ENCODE peak calls at places on chromosomes 12 and 14, in nine cellular contexts. U is neural progenitor cell, Q is lower lobe of right lung, B is WTC11, Y is fibroblast of mammary gland, G is HFFc6, X is glutamatergic neuron, M is AG04450, L is fibroblast of the aortic adventitia. P is an unnamed sample.

GRCh38 chr12:2451497-2451896 is 343.3 kb upstream of the FKBP4 start:
- DNase-seq in U (no peak), Y (no peak), B (no peak), G (no peak), Q (no peak), X (no peak), M (no peak), L (no peak), P (no peak)

GRCh38 chr14:33848706-33849454 is 102.0 kb downstream of the EGLN3 start:
- DNase-seq in G (peak; percentile 48), M (no peak), B (peak; percentile 90), U (peak; percentile 94), X (peak; percentile 82), Y (peak; percentile 57), Q (no peak), L (peak; percentile 37), P (no peak)

GRCh38 chr14:41062826-41063225 is 543.9 kb upstream of the LRFN5 start:
- DNase-seq in B (no peak), L (no peak), Y (peak; percentile 21), Q (no peak), X (no peak), M (no peak), U (no peak), G (no peak), P (no peak)

GRCh38 chr12:53785161-53785560 is 33.4 kb upstream of the CISTR start:
- DNase-seq in Q (no peak), L (no peak), G (no peak), Y (no peak), U (no peak), X (no peak), M (no peak), B (no peak), P (no peak)

GRCh38 chr14:72261068-72261467 is 328.8 kb downstream of the RGS6 start:
- DNase-seq in L (no peak), Y (no peak), B (no peak), M (no peak), Q (no peak), G (no peak), X (no peak), U (no peak), P (no peak)

GRCh38 chr12:65534105-65534841 is 255.8 kb downstream of the MSRB3 start:
- DNase-seq in X (no peak), B (no peak), L (no peak), U (no peak), G (no peak), Q (no peak), Y (no peak), M (no peak), P (no peak)

GRCh38 chr12:70719672-70720420 is 82.6 kb upstream of the PTPRB start:
- DNase-seq in M (no peak), L (peak; percentile 54), Y (peak; percentile 31), Q (peak; percentile 50), B (peak; percentile 67), X (peak; percentile 73), U (peak; percentile 80), G (peak; percentile 20), P (peak; percentile 21)

GRCh38 chr14:103302966-103303365 is 31.1 kb upstream of the EIF5 start:
- DNase-seq in Q (no peak), M (no peak), U (no peak), Y (no peak), G (no peak), B (no peak), L (peak; percentile 71), X (no peak), P (no peak)

GRCh38 chr12:28955491-28955890 is 193.6 kb upstream of the FAR2 start:
- DNase-seq in B (no peak), Y (peak; percentile 83), G (no peak), X (no peak), L (peak; percentile 59), U (no peak), M (no peak), Q (no peak), P (no peak)

GRCh38 chr14:59020382-59020781 is 168.1 kb upstream of the DAAM1 start:
- DNase-seq in U (peak; percentile 27), Q (no peak), M (no peak), G (peak; percentile 41), Y (peak; percentile 49), X (peak; percentile 20), L (peak; percentile 52), B (no peak), P (no peak)

GRCh38 chr12:18224745-18225144 is 36.6 kb upstream of the PIK3C2G start:
- DNase-seq in Y (peak; percentile 57), L (peak; percentile 76), M (no peak), X (no peak), B (no peak), Q (no peak), G (peak; percentile 3), U (peak; percentile 62), P (peak; percentile 12)

GRCh38 chr12:57810450-57810849 is 8.1 kb downstream of the AVIL start:
- DNase-seq in Q (no peak), X (no peak), Y (peak; percentile 77), B (no peak), M (no peak), G (peak; percentile 48), U (no peak), L (peak; percentile 87), P (no peak)

GRCh38 chr12:87953257-87953860 is 75.8 kb downstream of the C12orf50 start:
- DNase-seq in B (no peak), X (no peak), L (peak; percentile 78), U (peak; percentile 56), G (peak; percentile 33), Q (no peak), M (peak; percentile 36), Y (peak; percentile 60), P (peak; percentile 26)

GRCh38 chr12:68263366-68263765 is 10.0 kb upstream of the IL22 start:
- DNase-seq in L (peak; percentile 85), U (no peak), B (no peak), M (no peak), Y (no peak), Q (no peak), X (no peak), G (no peak), P (no peak)

GRCh38 chr12:12559699-12560296 is 2.9 kb downstream of the DUSP16 start:
- DNase-seq in X (no peak), M (no peak), B (no peak), Q (no peak), U (no peak), L (no peak), Y (no peak), G (no peak), P (no peak)

GRCh38 chr14:99408286-99408970 is 72.2 kb downstream of the SETD3 start:
- DNase-seq in G (no peak), L (no peak), Q (no peak), X (no peak), B (no peak), U (no peak), M (no peak), Y (no peak), P (no peak)

GRCh38 chr14:35213869-35214387 is 78.3 kb upstream of the PSMA6 start:
- DNase-seq in Y (peak; percentile 65), B (no peak), G (peak; percentile 11), U (no peak), M (no peak), L (peak; percentile 49), Q (no peak), X (no peak), P (no peak)

GRCh38 chr12:116882742-116883141 is 1.5 kb upstream of the HRK start:
- DNase-seq in L (peak; percentile 64), U (peak; percentile 49), Y (peak; percentile 52), G (peak; percentile 48), Q (no peak), M (no peak), B (no peak), X (no peak), P (peak; percentile 44)
- TF ChIP-seq CTCF in L (peak; percentile 37), U (peak; percentile 43), Y (peak; percentile 32), G (peak; percentile 69), Q (peak; percentile 19), M (peak; percentile 56), B (no peak), X (no peak), P (peak; percentile 8)

DNA sequence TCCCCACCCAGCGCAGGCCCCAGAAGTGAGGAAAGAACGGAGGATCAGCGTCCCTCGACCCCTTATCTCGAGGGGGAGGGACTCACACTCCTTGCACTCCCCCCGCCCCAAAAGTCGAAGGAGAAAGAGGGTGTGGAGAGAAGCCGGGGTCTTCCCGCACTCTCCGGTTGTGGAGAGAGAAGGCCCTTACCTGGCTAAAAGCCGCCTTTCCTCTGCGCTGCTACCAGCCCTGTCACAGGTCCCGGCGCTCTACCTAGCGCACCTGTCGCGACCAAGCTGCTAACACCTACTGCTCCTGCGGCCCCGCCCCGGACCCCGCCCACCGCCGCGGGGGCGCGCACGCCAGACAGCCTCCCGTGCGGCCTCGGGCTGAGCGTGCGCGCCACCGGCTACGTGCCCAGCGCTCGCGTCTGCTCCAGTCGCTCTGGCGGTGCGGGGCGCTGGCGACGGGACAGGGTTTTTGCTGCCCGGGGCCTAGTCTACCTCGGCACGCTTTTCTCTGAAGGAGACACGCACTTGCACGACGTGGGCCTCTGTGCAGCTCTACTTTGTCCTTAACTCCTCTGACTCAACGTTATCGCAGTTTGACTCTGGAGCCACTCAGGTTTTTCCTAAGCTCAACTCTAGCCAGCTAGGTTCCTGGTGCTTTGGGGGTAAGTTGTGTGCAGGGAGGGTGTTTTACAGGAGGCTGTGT is at the start of gene LIMA1:
- DNase-seq in X (peak; percentile 92), U (peak; percentile 93), L (peak; percentile 80), Y (peak; percentile 73), M (peak; percentile 55), G (peak; percentile 82), B (peak; percentile 96), Q (peak; percentile 95), P (peak; percentile 95)
- TF ChIP-seq CTCF in X (no peak), U (no peak), L (no peak), Y (no peak), M (peak; percentile 65), G (peak; percentile 61), B (no peak), Q (peak; percentile 46), P (peak; percentile 30)

GRCh38 chr12:43501705-43502104 is 50.3 kb downstream of the ADAMTS20 start:
- DNase-seq in Q (no peak), B (no peak), M (peak; percentile 1), U (peak; percentile 27), Y (peak; percentile 48), L (peak; percentile 53), X (no peak), G (peak; percentile 12), P (peak; percentile 43)
- TF ChIP-seq CTCF in Q (no peak), B (no peak), M (peak; percentile 65), U (peak; percentile 71), Y (peak; percentile 63), L (peak; percentile 63), X (peak; percentile 19), G (peak; percentile 78), P (peak; percentile 33)

DNA sequence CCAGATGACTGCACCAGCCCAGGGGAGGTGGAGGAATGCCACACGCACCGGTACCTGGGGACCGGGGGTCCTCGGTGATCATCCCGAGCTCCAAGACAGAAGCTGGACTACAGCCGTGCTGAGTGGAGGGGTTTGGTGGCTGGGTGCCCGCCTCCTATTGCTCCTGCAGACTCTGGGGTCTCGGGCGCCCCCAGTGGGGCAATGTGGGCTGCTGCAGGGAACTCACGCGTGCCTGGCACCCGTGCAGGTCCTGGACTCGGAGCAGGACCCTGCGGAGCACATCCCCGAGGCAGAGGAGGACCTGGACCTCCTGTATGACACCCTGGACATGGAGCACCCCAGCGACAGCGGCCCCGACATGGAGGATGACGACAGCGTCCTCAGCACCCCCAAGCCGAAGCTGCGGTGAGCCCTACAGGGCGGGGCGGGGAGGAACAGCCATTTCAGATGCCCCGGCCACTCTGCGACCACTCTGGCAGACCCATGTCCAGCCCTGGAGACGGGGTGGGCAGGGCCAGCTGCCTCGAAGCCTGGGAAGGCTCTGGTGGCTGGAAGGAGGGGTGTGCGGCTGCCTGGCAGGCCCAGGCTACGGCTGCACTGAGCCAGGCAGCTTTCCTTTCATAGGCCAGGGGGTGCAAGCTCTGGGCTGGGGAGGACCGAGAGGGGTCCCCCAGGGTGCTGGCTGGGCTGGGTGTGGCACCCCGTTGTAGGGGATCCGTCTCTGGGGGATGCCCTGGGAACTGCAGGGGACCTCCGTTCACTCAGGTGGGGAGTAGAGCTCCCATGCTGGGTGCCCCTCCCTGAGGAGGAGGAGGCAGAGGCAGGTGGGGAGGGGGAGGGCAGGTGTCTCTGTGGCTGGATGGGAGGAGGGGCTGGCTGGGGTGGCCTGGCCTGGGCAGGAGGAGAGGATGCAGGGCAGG is 21.6 kb upstream of the TEX22 start:
- DNase-seq in G (no peak), B (peak; percentile 51), U (no peak), X (no peak), Y (no peak), Q (no peak), M (no peak), L (no peak), P (no peak)
- TF ChIP-seq CTCF in G (no peak), B (no peak), U (peak; percentile 7), X (no peak), Y (no peak), Q (no peak), M (no peak), L (no peak), P (no peak)